ENCODE peak calls at places on chromosome 13, in six cellular contexts. One of them, this sample, is unnamed.

GRCh38 chr13:81395368-81395767 is 1054.4 kb upstream of the SPRY2 start:
- DNase-seq in psoas muscle: no peak
- DNase-seq in right cardiac atrium: peak; percentile 32
- DNase-seq in CD4-positive, alpha-beta T cell: no peak
- DNase-seq in Caco-2: no peak
- DNase-seq in ovary: no peak
- DNase-seq in this sample: no peak

GRCh38 chr13:113981611-113982295 is 7.9 kb upstream of the C13orf46 start:
- DNase-seq in Caco-2: no peak
- DNase-seq in right cardiac atrium: peak; percentile 37
- DNase-seq in CD4-positive, alpha-beta T cell: no peak
- DNase-seq in ovary: no peak
- DNase-seq in psoas muscle: peak; percentile 12
- DNase-seq in this sample: no peak

GRCh38 chr13:75050419-75051066 is 431.4 kb downstream of the TBC1D4 start:
- DNase-seq in ovary: no peak
- DNase-seq in CD4-positive, alpha-beta T cell: no peak
- DNase-seq in Caco-2: no peak
- DNase-seq in right cardiac atrium: no peak
- DNase-seq in psoas muscle: no peak
- DNase-seq in this sample: no peak

GRCh38 chr13:47413112-47413511 is 516.3 kb upstream of the HTR2A start:
- DNase-seq in CD4-positive, alpha-beta T cell: no peak
- DNase-seq in Caco-2: no peak
- DNase-seq in ovary: no peak
- DNase-seq in psoas muscle: no peak
- DNase-seq in right cardiac atrium: no peak
- DNase-seq in this sample: no peak

GRCh38 chr13:80577951-80578670 is 237.2 kb upstream of the SPRY2 start:
- DNase-seq in right cardiac atrium: peak; percentile 16
- DNase-seq in Caco-2: peak; percentile 4
- DNase-seq in psoas muscle: peak; percentile 15
- DNase-seq in ovary: no peak
- DNase-seq in CD4-positive, alpha-beta T cell: no peak
- DNase-seq in this sample: no peak

GRCh38 chr13:102846261-102847015 is 606 bp downstream of the ERCC5 start:
- DNase-seq in Caco-2: peak; percentile 34
- DNase-seq in right cardiac atrium: peak; percentile 58
- DNase-seq in psoas muscle: peak; percentile 29
- DNase-seq in CD4-positive, alpha-beta T cell: peak; percentile 36
- DNase-seq in ovary: no peak
- DNase-seq in this sample: peak; percentile 19

GRCh38 chr13:47025791-47026419 is 129.1 kb upstream of the HTR2A start:
- DNase-seq in ovary: no peak
- DNase-seq in CD4-positive, alpha-beta T cell: no peak
- DNase-seq in Caco-2: no peak
- DNase-seq in psoas muscle: no peak
- DNase-seq in right cardiac atrium: peak; percentile 53
- DNase-seq in this sample: no peak

GRCh38 chr13:113805431-113806103 is 46.5 kb downstream of the TMEM255B start:
- DNase-seq in ovary: no peak
- DNase-seq in Caco-2: no peak
- DNase-seq in psoas muscle: no peak
- DNase-seq in right cardiac atrium: peak; percentile 40
- DNase-seq in CD4-positive, alpha-beta T cell: no peak
- DNase-seq in this sample: no peak

GRCh38 chr13:106987435-106987800 is 419.5 kb upstream of the ARGLU1 start:
- DNase-seq in ovary: no peak
- DNase-seq in Caco-2: no peak
- DNase-seq in psoas muscle: no peak
- DNase-seq in right cardiac atrium: peak; percentile 60
- DNase-seq in CD4-positive, alpha-beta T cell: no peak
- DNase-seq in this sample: no peak

GRCh38 chr13:80334582-80335260 is 6.2 kb downstream of the SPRY2 start:
- DNase-seq in psoas muscle: no peak
- DNase-seq in ovary: no peak
- DNase-seq in CD4-positive, alpha-beta T cell: no peak
- DNase-seq in right cardiac atrium: no peak
- DNase-seq in Caco-2: no peak
- DNase-seq in this sample: no peak

GRCh38 chr13:60267498-60268202 is 103.9 kb upstream of the DIAPH3 start:
- DNase-seq in ovary: no peak
- DNase-seq in CD4-positive, alpha-beta T cell: no peak
- DNase-seq in right cardiac atrium: no peak
- DNase-seq in Caco-2: peak; percentile 78
- DNase-seq in psoas muscle: no peak
- DNase-seq in this sample: no peak

GRCh38 chr13:112170823-112171569 is 104.0 kb downstream of the SOX1 start:
- DNase-seq in psoas muscle: no peak
- DNase-seq in CD4-positive, alpha-beta T cell: no peak
- DNase-seq in Caco-2: no peak
- DNase-seq in right cardiac atrium: no peak
- DNase-seq in ovary: no peak
- DNase-seq in this sample: no peak

GRCh38 chr13:103961129-103961528 is 894.9 kb upstream of the SLC10A2 start:
- DNase-seq in CD4-positive, alpha-beta T cell: no peak
- DNase-seq in Caco-2: no peak
- DNase-seq in psoas muscle: no peak
- DNase-seq in ovary: no peak
- DNase-seq in right cardiac atrium: no peak
- DNase-seq in this sample: no peak
- H3K9me3 ChIP-seq in CD4-positive, alpha-beta T cell: no peaks in the 10 kb centered on the region
- H3K9me3 ChIP-seq in Caco-2: no peaks in the 10 kb centered on the region
- H3K9me3 ChIP-seq in psoas muscle: no peaks in the 10 kb centered on the region
- H3K9me3 ChIP-seq in ovary: no peaks in the 10 kb centered on the region
- H3K9me3 ChIP-seq in right cardiac atrium: no peaks in the 10 kb centered on the region
- H3K9me3 ChIP-seq in this sample: peaks cover 2% of the 10 kb centered on the region

DNA sequence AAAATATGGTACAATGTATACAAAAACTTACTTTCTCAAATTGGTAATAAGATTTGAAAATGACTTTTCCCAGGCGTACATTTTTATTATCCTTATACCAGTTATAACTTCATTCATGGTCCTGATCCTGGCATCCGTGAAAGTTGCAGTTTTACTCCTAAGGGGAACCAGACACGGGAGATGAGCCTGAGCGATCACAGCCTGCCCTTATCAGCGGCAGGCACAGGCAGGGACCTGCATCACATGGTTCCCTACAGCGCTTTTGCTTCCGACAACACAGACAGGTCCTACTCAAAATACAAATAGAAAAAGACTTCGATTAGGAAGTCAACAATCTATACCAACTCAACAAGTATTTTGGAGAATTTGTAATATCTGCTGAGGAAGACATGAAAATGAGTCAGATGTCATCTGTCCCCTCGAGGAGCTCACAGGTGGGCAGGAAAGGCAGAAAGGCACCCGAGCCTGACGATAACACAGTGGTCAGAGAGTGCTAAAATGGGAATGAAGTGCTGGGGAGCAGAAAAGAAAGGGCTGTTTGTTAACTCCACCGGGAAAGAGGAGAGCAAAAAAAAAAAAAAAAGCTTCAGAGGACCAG is 93.4 kb downstream of the ABCC4 start:
- DNase-seq in CD4-positive, alpha-beta T cell: no peak
- DNase-seq in ovary: no peak
- DNase-seq in Caco-2: no peak
- DNase-seq in right cardiac atrium: no peak
- DNase-seq in psoas muscle: no peak
- DNase-seq in this sample: no peak
- H3K9me3 ChIP-seq in CD4-positive, alpha-beta T cell: no peaks in the 10 kb centered on the region
- H3K9me3 ChIP-seq in ovary: no peaks in the 10 kb centered on the region
- H3K9me3 ChIP-seq in Caco-2: no peaks in the 10 kb centered on the region
- H3K9me3 ChIP-seq in right cardiac atrium: no peaks in the 10 kb centered on the region
- H3K9me3 ChIP-seq in psoas muscle: no peaks in the 10 kb centered on the region
- H3K9me3 ChIP-seq in this sample: no peaks in the 10 kb centered on the region

GRCh38 chr13:58025821-58026220 is 394.3 kb downstream of the PCDH17 start:
- DNase-seq in CD4-positive, alpha-beta T cell: no peak
- DNase-seq in ovary: no peak
- DNase-seq in right cardiac atrium: no peak
- DNase-seq in psoas muscle: no peak
- DNase-seq in Caco-2: no peak
- DNase-seq in this sample: no peak
- H3K9me3 ChIP-seq in CD4-positive, alpha-beta T cell: no peaks in the 10 kb centered on the region
- H3K9me3 ChIP-seq in ovary: no peaks in the 10 kb centered on the region
- H3K9me3 ChIP-seq in right cardiac atrium: no peaks in the 10 kb centered on the region
- H3K9me3 ChIP-seq in psoas muscle: no peaks in the 10 kb centered on the region
- H3K9me3 ChIP-seq in Caco-2: no peaks in the 10 kb centered on the region
- H3K9me3 ChIP-seq in this sample: no peaks in the 10 kb centered on the region

DNA sequence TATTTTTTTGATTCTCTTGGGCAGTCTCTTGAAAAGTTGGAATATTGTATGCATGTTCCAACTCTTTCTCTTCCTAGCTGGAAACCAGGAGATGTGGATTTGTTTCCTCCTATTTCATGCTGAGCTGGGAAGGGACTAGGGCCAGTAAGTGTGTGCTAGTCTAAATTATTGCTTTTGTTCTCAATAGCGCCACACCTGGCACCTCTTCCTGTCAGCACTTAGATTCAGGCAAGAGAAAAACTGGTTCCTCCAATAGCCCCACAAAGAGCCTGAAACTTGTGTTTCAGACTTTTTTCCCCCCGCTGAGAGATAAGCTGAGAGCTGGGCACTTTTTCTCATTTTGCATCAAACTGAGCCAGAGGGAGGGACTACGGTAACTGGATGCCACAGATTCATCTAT is 353.4 kb downstream of the OLFM4 start:
- DNase-seq in CD4-positive, alpha-beta T cell: no peak
- DNase-seq in ovary: no peak
- DNase-seq in Caco-2: no peak
- DNase-seq in right cardiac atrium: no peak
- DNase-seq in psoas muscle: no peak
- DNase-seq in this sample: no peak
- H3K9me3 ChIP-seq in CD4-positive, alpha-beta T cell: no peaks in the 10 kb centered on the region
- H3K9me3 ChIP-seq in ovary: no peaks in the 10 kb centered on the region
- H3K9me3 ChIP-seq in Caco-2: no peaks in the 10 kb centered on the region
- H3K9me3 ChIP-seq in right cardiac atrium: peaks cover 2% of the 10 kb centered on the region
- H3K9me3 ChIP-seq in psoas muscle: no peaks in the 10 kb centered on the region
- H3K9me3 ChIP-seq in this sample: no peaks in the 10 kb centered on the region

GRCh38 chr13:19332380-19332779 is 150.8 kb upstream of the TUBA3C start:
- DNase-seq in Caco-2: no peak
- DNase-seq in CD4-positive, alpha-beta T cell: no peak
- DNase-seq in right cardiac atrium: no peak
- DNase-seq in psoas muscle: no peak
- DNase-seq in ovary: no peak
- DNase-seq in this sample: no peak
- H3K9me3 ChIP-seq in Caco-2: no peaks in the 10 kb centered on the region
- H3K9me3 ChIP-seq in CD4-positive, alpha-beta T cell: no peaks in the 10 kb centered on the region
- H3K9me3 ChIP-seq in right cardiac atrium: no peaks in the 10 kb centered on the region
- H3K9me3 ChIP-seq in psoas muscle: no peaks in the 10 kb centered on the region
- H3K9me3 ChIP-seq in ovary: no peaks in the 10 kb centered on the region
- H3K9me3 ChIP-seq in this sample: no peaks in the 10 kb centered on the region

GRCh38 chr13:19053561-19053960 is 128.1 kb downstream of the TUBA3C start:
- DNase-seq in right cardiac atrium: no peak
- DNase-seq in ovary: no peak
- DNase-seq in psoas muscle: no peak
- DNase-seq in CD4-positive, alpha-beta T cell: no peak
- DNase-seq in Caco-2: no peak
- DNase-seq in this sample: no peak
- H3K9me3 ChIP-seq in right cardiac atrium: no peaks in the 10 kb centered on the region
- H3K9me3 ChIP-seq in ovary: no peaks in the 10 kb centered on the region
- H3K9me3 ChIP-seq in psoas muscle: no peaks in the 10 kb centered on the region
- H3K9me3 ChIP-seq in CD4-positive, alpha-beta T cell: no peaks in the 10 kb centered on the region
- H3K9me3 ChIP-seq in Caco-2: no peaks in the 10 kb centered on the region
- H3K9me3 ChIP-seq in this sample: no peaks in the 10 kb centered on the region

DNA sequence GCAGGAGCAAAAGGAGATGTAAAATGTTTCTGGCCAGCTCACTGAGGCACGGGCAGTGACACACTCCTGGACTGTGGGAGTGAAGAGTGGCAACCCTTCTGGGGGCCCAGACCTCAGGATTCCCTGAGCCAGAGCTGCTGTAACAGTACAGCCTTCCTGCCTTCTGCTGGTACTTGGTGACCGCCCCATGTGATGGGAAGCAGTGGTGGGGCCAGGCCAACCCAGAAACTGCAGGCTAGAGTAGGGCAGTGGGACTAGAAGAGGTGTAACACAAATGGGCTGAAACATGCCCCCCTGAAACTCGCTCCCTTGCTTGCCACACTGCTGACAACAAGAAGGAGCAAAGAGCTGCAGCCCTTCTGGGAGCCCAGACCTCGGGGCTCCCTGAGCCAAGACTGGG is 217.1 kb upstream of the TRPC4 start:
- DNase-seq in ovary: no peak
- DNase-seq in CD4-positive, alpha-beta T cell: no peak
- DNase-seq in right cardiac atrium: no peak
- DNase-seq in Caco-2: no peak
- DNase-seq in psoas muscle: no peak
- DNase-seq in this sample: no peak
- H3K9me3 ChIP-seq in ovary: no peaks in the 10 kb centered on the region
- H3K9me3 ChIP-seq in CD4-positive, alpha-beta T cell: peaks cover 22% of the 10 kb centered on the region
- H3K9me3 ChIP-seq in right cardiac atrium: peaks cover 1% of the 10 kb centered on the region
- H3K9me3 ChIP-seq in Caco-2: peaks cover 10% of the 10 kb centered on the region
- H3K9me3 ChIP-seq in psoas muscle: peaks cover 7% of the 10 kb centered on the region
- H3K9me3 ChIP-seq in this sample: no peaks in the 10 kb centered on the region

GRCh38 chr13:29748097-29748496 is 102.3 kb downstream of the UBL3 start:
- DNase-seq in right cardiac atrium: no peak
- DNase-seq in psoas muscle: no peak
- DNase-seq in CD4-positive, alpha-beta T cell: no peak
- DNase-seq in ovary: no peak
- DNase-seq in Caco-2: no peak
- DNase-seq in this sample: no peak
- H3K9me3 ChIP-seq in right cardiac atrium: no peaks in the 10 kb centered on the region
- H3K9me3 ChIP-seq in psoas muscle: no peaks in the 10 kb centered on the region
- H3K9me3 ChIP-seq in CD4-positive, alpha-beta T cell: no peaks in the 10 kb centered on the region
- H3K9me3 ChIP-seq in ovary: no peaks in the 10 kb centered on the region
- H3K9me3 ChIP-seq in Caco-2: no peaks in the 10 kb centered on the region
- H3K9me3 ChIP-seq in this sample: no peaks in the 10 kb centered on the region

DNA sequence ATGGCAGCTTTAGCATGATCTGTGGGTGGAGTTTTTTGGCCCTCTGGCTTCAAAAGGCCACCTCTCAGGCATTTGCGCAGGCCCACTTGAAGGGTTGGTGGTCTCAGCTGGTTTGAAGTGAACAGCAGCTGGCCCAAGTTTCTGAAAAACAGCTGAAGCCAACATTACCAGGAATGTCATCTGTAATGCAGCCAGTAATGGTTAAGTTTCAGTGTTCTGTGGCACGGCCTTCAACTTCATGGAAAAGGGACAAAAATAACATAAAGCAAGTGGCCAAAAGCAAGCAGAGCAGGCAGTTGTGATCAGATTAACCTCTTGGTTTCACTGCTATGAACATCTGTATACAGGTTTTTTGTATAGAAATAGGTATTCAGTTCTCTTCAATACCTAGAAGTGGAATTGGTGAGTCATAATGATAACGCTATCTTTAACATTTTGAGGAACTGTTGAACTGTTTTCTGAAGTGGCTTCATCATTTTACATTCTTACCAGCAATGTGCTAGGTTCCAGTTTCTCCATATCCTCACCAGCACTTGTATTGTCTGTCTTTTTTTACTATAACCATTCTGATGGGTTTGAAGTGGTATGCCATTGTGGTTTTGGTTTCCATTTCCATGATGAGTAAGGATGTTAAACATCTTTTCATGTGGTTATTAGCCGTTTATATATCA is 245.4 kb downstream of the SHISA2 start:
- DNase-seq in psoas muscle: no peak
- DNase-seq in Caco-2: no peak
- DNase-seq in ovary: no peak
- DNase-seq in CD4-positive, alpha-beta T cell: no peak
- DNase-seq in right cardiac atrium: no peak
- DNase-seq in this sample: no peak
- H3K9me3 ChIP-seq in psoas muscle: peaks cover 2% of the 10 kb centered on the region
- H3K9me3 ChIP-seq in Caco-2: no peaks in the 10 kb centered on the region
- H3K9me3 ChIP-seq in ovary: no peaks in the 10 kb centered on the region
- H3K9me3 ChIP-seq in CD4-positive, alpha-beta T cell: no peaks in the 10 kb centered on the region
- H3K9me3 ChIP-seq in right cardiac atrium: no peaks in the 10 kb centered on the region
- H3K9me3 ChIP-seq in this sample: no peaks in the 10 kb centered on the region

GRCh38 chr13:105266615-105267014 is 1268.8 kb downstream of the EFNB2 start:
- DNase-seq in psoas muscle: no peak
- DNase-seq in CD4-positive, alpha-beta T cell: no peak
- DNase-seq in ovary: no peak
- DNase-seq in right cardiac atrium: no peak
- DNase-seq in Caco-2: no peak
- DNase-seq in this sample: no peak

GRCh38 chr13:105262579-105262978 is 1272.9 kb downstream of the EFNB2 start:
- DNase-seq in psoas muscle: no peak
- DNase-seq in CD4-positive, alpha-beta T cell: no peak
- DNase-seq in Caco-2: no peak
- DNase-seq in right cardiac atrium: no peak
- DNase-seq in ovary: no peak
- DNase-seq in this sample: no peak
- H3K9me3 ChIP-seq in psoas muscle: no peaks in the 10 kb centered on the region
- H3K9me3 ChIP-seq in CD4-positive, alpha-beta T cell: no peaks in the 10 kb centered on the region
- H3K9me3 ChIP-seq in Caco-2: no peaks in the 10 kb centered on the region
- H3K9me3 ChIP-seq in right cardiac atrium: no peaks in the 10 kb centered on the region
- H3K9me3 ChIP-seq in ovary: no peaks in the 10 kb centered on the region
- H3K9me3 ChIP-seq in this sample: no peaks in the 10 kb centered on the region

This sample was measured in T-helper 17 cell.